ENCODE peak calls at places on chromosomes 6 and 20, in seven cellular contexts. One of them, this sample, is unnamed.

GRCh38 chr6:108002365-108003221 is 44.6 kb upstream of the SEC63 start:
- DNase-seq in colonic mucosa: peak; percentile 79
- DNase-seq in fibroblast of the aortic adventitia: no peak
- DNase-seq in cardiac fibroblast: no peak
- DNase-seq in left ventricle myocardium inferior: no peak
- DNase-seq in psoas muscle: no peak
- DNase-seq in heart right ventricle: no peak
- DNase-seq in this sample: peak; percentile 66

GRCh38 chr6:13272131-13273046 is 55.9 kb downstream of the TBC1D7 start:
- DNase-seq in cardiac fibroblast: no peak
- DNase-seq in fibroblast of the aortic adventitia: no peak
- DNase-seq in heart right ventricle: peak; percentile 29
- DNase-seq in colonic mucosa: peak; percentile 41
- DNase-seq in psoas muscle: peak; percentile 35
- DNase-seq in left ventricle myocardium inferior: peak; percentile 51
- DNase-seq in this sample: no peak

GRCh38 chr6:46269447-46270229 is 98.9 kb upstream of the ENPP5 start:
- DNase-seq in cardiac fibroblast: peak; percentile 9
- DNase-seq in left ventricle myocardium inferior: peak; percentile 57
- DNase-seq in psoas muscle: no peak
- DNase-seq in fibroblast of the aortic adventitia: no peak
- DNase-seq in colonic mucosa: no peak
- DNase-seq in heart right ventricle: peak; percentile 30
- DNase-seq in this sample: no peak

GRCh38 chr6:169271158-169271936 is 17.7 kb upstream of the THBS2 start:
- DNase-seq in heart right ventricle: no peak
- DNase-seq in colonic mucosa: no peak
- DNase-seq in fibroblast of the aortic adventitia: peak; percentile 35
- DNase-seq in left ventricle myocardium inferior: no peak
- DNase-seq in psoas muscle: no peak
- DNase-seq in cardiac fibroblast: no peak
- DNase-seq in this sample: no peak

GRCh38 chr20:37868998-37869861 is 33.7 kb upstream of the VSTM2L start:
- DNase-seq in colonic mucosa: no peak
- DNase-seq in cardiac fibroblast: no peak
- DNase-seq in fibroblast of the aortic adventitia: no peak
- DNase-seq in heart right ventricle: no peak
- DNase-seq in psoas muscle: no peak
- DNase-seq in left ventricle myocardium inferior: no peak
- DNase-seq in this sample: no peak

GRCh38 chr6:124780621-124781020 is 181.6 kb upstream of the RNF217 start:
- DNase-seq in left ventricle myocardium inferior: no peak
- DNase-seq in heart right ventricle: no peak
- DNase-seq in fibroblast of the aortic adventitia: no peak
- DNase-seq in psoas muscle: no peak
- DNase-seq in colonic mucosa: no peak
- DNase-seq in cardiac fibroblast: no peak
- DNase-seq in this sample: no peak

GRCh38 chr20:57713951-57714350 is 4.1 kb upstream of the PMEPA1 start:
- DNase-seq in heart right ventricle: no peak
- DNase-seq in cardiac fibroblast: no peak
- DNase-seq in left ventricle myocardium inferior: no peak
- DNase-seq in colonic mucosa: no peak
- DNase-seq in fibroblast of the aortic adventitia: no peak
- DNase-seq in psoas muscle: no peak
- DNase-seq in this sample: no peak

GRCh38 chr20:51563597-51564332 is 21.2 kb upstream of the NFATC2 start:
- DNase-seq in heart right ventricle: peak; percentile 73
- DNase-seq in left ventricle myocardium inferior: peak; percentile 67
- DNase-seq in cardiac fibroblast: peak; percentile 83
- DNase-seq in psoas muscle: peak; percentile 57
- DNase-seq in fibroblast of the aortic adventitia: peak; percentile 87
- DNase-seq in colonic mucosa: peak; percentile 56
- DNase-seq in this sample: peak; percentile 79

GRCh38 chr6:44524491-44525227 is 137.2 kb downstream of the CDC5L start:
- DNase-seq in psoas muscle: no peak
- DNase-seq in fibroblast of the aortic adventitia: no peak
- DNase-seq in left ventricle myocardium inferior: no peak
- DNase-seq in cardiac fibroblast: no peak
- DNase-seq in heart right ventricle: no peak
- DNase-seq in colonic mucosa: no peak
- DNase-seq in this sample: no peak

GRCh38 chr20:36653456-36653855 is 7.5 kb upstream of the SLA2 start:
- DNase-seq in heart right ventricle: no peak
- DNase-seq in psoas muscle: no peak
- DNase-seq in fibroblast of the aortic adventitia: no peak
- DNase-seq in cardiac fibroblast: no peak
- DNase-seq in left ventricle myocardium inferior: no peak
- DNase-seq in colonic mucosa: no peak
- DNase-seq in this sample: no peak

GRCh38 chr6:91449539-91449938 is 862.7 kb upstream of the MAP3K7 start:
- DNase-seq in psoas muscle: no peak
- DNase-seq in left ventricle myocardium inferior: no peak
- DNase-seq in fibroblast of the aortic adventitia: no peak
- DNase-seq in heart right ventricle: no peak
- DNase-seq in colonic mucosa: no peak
- DNase-seq in cardiac fibroblast: no peak
- DNase-seq in this sample: no peak

GRCh38 chr20:23198815-23199214 is 112.7 kb upstream of the CD93 start:
- DNase-seq in left ventricle myocardium inferior: no peak
- DNase-seq in colonic mucosa: no peak
- DNase-seq in heart right ventricle: no peak
- DNase-seq in cardiac fibroblast: no peak
- DNase-seq in psoas muscle: no peak
- DNase-seq in fibroblast of the aortic adventitia: no peak
- DNase-seq in this sample: no peak

GRCh38 chr20:23201658-23202057 is 115.5 kb upstream of the CD93 start:
- DNase-seq in left ventricle myocardium inferior: no peak
- DNase-seq in colonic mucosa: no peak
- DNase-seq in fibroblast of the aortic adventitia: no peak
- DNase-seq in heart right ventricle: no peak
- DNase-seq in psoas muscle: no peak
- DNase-seq in cardiac fibroblast: no peak
- DNase-seq in this sample: no peak

GRCh38 chr20:23200413-23200812 is 114.3 kb upstream of the CD93 start:
- DNase-seq in colonic mucosa: no peak
- DNase-seq in left ventricle myocardium inferior: no peak
- DNase-seq in fibroblast of the aortic adventitia: no peak
- DNase-seq in heart right ventricle: no peak
- DNase-seq in cardiac fibroblast: no peak
- DNase-seq in psoas muscle: no peak
- DNase-seq in this sample: no peak

GRCh38 chr20:23199356-23199755 is 113.2 kb upstream of the CD93 start:
- DNase-seq in heart right ventricle: no peak
- DNase-seq in fibroblast of the aortic adventitia: no peak
- DNase-seq in cardiac fibroblast: no peak
- DNase-seq in psoas muscle: no peak
- DNase-seq in colonic mucosa: no peak
- DNase-seq in left ventricle myocardium inferior: no peak
- DNase-seq in this sample: no peak

GRCh38 chr20:23200914-23201313 is 114.8 kb upstream of the CD93 start:
- DNase-seq in psoas muscle: peak; percentile 32
- DNase-seq in heart right ventricle: peak; percentile 48
- DNase-seq in fibroblast of the aortic adventitia: no peak
- DNase-seq in left ventricle myocardium inferior: no peak
- DNase-seq in cardiac fibroblast: peak; percentile 47
- DNase-seq in colonic mucosa: peak; percentile 28
- DNase-seq in this sample: peak; percentile 47
- TF ChIP-seq CTCF in psoas muscle: peak; percentile 54
- TF ChIP-seq CTCF in heart right ventricle: peak; percentile 52
- TF ChIP-seq CTCF in fibroblast of the aortic adventitia: peak; percentile 24
- TF ChIP-seq CTCF in left ventricle myocardium inferior: peak; percentile 56
- TF ChIP-seq CTCF in cardiac fibroblast: peak; percentile 42
- TF ChIP-seq CTCF in colonic mucosa: peak; percentile 33
- TF ChIP-seq CTCF in this sample: no peak

GRCh38 chr6:84514089-84514971 is 250.1 kb downstream of the TBX18 start:
- DNase-seq in psoas muscle: no peak
- DNase-seq in colonic mucosa: no peak
- DNase-seq in heart right ventricle: no peak
- DNase-seq in fibroblast of the aortic adventitia: no peak
- DNase-seq in cardiac fibroblast: no peak
- DNase-seq in left ventricle myocardium inferior: no peak
- DNase-seq in this sample: no peak
- TF ChIP-seq CTCF in psoas muscle: no peak
- TF ChIP-seq CTCF in colonic mucosa: no peak
- TF ChIP-seq CTCF in heart right ventricle: no peak
- TF ChIP-seq CTCF in fibroblast of the aortic adventitia: peak; percentile 27
- TF ChIP-seq CTCF in cardiac fibroblast: no peak
- TF ChIP-seq CTCF in left ventricle myocardium inferior: no peak
- TF ChIP-seq CTCF in this sample: no peak

DNA sequence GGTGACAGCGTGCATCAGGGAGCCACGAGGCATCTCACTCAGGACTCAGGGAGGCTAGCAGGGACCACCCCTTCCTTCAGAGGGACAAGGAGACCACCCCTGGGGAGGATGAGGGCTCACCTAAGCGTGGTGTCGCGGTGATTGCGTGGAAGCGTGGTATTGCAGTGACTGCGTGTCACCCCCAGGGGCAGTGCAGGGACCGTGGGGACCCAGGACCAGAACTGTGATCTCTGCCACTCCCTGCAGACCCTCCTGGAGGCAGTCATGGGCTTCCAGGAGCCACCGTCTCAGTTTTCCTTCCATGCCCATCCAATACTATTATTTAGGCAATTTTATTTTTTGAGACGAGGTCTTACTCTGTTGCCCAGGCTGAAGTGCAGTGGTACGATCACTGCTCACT is 147.1 kb downstream of the TAF4 start:
- DNase-seq in heart right ventricle: no peak
- DNase-seq in colonic mucosa: no peak
- DNase-seq in psoas muscle: no peak
- DNase-seq in left ventricle myocardium inferior: no peak
- DNase-seq in cardiac fibroblast: no peak
- DNase-seq in fibroblast of the aortic adventitia: no peak
- DNase-seq in this sample: no peak
- TF ChIP-seq CTCF in heart right ventricle: no peak
- TF ChIP-seq CTCF in colonic mucosa: no peak
- TF ChIP-seq CTCF in psoas muscle: no peak
- TF ChIP-seq CTCF in left ventricle myocardium inferior: no peak
- TF ChIP-seq CTCF in cardiac fibroblast: no peak
- TF ChIP-seq CTCF in fibroblast of the aortic adventitia: no peak
- TF ChIP-seq CTCF in this sample: no peak

DNA sequence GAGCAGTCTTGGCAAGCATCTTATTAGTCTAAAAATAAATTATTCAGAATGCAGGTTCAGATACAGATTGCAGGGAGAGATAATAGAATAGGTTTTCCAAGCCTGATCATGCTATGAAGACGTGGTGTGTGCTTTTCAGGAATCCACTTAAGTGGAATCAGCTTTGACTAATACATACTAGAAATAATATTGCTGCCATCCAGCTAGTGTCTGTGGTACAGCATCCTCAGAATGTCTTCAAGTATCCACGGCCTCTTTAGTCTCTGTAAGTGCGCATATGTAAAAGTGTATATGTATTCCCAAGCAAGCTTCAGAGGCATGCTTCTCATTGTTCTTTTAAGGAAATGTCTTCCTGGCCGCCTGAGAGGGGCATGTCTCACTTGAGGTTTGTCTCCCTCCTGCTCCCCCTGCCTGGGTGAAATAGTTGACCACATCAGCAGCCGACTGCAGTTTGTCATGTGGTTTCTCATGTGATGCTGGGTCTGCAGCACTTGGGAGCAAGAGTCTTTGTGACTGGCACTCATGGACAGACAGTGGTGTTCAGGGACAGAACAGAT is 150.9 kb downstream of the PRL start:
- DNase-seq in colonic mucosa: peak; percentile 26
- DNase-seq in heart right ventricle: peak; percentile 37
- DNase-seq in cardiac fibroblast: peak; percentile 63
- DNase-seq in left ventricle myocardium inferior: no peak
- DNase-seq in psoas muscle: no peak
- DNase-seq in fibroblast of the aortic adventitia: peak; percentile 83
- DNase-seq in this sample: no peak
- TF ChIP-seq CTCF in colonic mucosa: no peak
- TF ChIP-seq CTCF in heart right ventricle: peak; percentile 62
- TF ChIP-seq CTCF in cardiac fibroblast: no peak
- TF ChIP-seq CTCF in left ventricle myocardium inferior: peak; percentile 44
- TF ChIP-seq CTCF in psoas muscle: no peak
- TF ChIP-seq CTCF in fibroblast of the aortic adventitia: peak; percentile 45
- TF ChIP-seq CTCF in this sample: no peak

GRCh38 chr6:103124471-103124870 is 1731.0 kb downstream of the GRIK2 start:
- DNase-seq in psoas muscle: no peak
- DNase-seq in cardiac fibroblast: no peak
- DNase-seq in heart right ventricle: no peak
- DNase-seq in colonic mucosa: no peak
- DNase-seq in left ventricle myocardium inferior: no peak
- DNase-seq in fibroblast of the aortic adventitia: no peak
- DNase-seq in this sample: no peak

DNA sequence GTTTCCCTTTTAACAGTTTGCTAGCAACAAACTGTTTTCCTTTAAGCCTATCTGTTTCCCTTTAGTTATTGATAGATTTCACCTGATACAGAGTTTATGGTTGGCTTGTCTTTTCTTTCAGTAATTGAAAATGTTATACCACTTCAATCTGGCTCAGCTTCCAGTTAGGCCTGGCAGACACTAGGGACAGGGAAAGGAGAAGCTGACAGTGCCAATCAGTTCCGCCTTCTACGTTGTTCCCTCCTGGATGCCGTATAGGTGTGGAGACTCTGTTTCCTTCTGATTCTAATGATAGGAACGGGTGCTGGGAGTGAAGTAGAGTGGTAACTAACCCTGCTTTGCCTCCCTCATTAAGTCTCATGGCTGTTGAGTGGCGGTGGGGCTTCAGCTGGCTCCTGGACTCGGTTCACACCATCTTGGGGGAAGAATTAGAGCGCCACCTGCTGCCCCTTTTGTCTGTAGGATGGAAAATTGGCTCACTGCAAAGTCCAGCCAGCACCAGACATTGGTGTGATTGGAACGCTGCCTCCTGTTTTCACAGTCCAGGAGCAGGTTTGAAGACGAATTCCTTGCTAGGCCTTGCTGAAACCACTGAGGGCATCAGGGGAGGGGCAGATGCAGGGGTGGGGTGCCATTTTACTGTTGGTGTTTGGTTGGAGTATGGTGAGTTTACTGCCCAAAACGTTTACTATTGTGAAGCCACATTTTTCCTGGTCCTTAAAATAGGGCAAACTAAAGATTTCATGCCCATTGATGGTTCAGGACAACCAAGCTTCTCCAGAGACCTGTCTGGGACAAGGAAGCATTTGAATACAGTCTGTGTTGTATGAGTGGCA is 1729.5 kb downstream of the GRIK2 start:
- DNase-seq in fibroblast of the aortic adventitia: peak; percentile 6
- DNase-seq in heart right ventricle: peak; percentile 16
- DNase-seq in cardiac fibroblast: peak; percentile 25
- DNase-seq in left ventricle myocardium inferior: no peak
- DNase-seq in colonic mucosa: peak; percentile 39
- DNase-seq in psoas muscle: no peak
- DNase-seq in this sample: peak; percentile 79
- TF ChIP-seq CTCF in fibroblast of the aortic adventitia: no peak
- TF ChIP-seq CTCF in heart right ventricle: peak; percentile 31
- TF ChIP-seq CTCF in cardiac fibroblast: peak; percentile 14
- TF ChIP-seq CTCF in left ventricle myocardium inferior: peak; percentile 39
- TF ChIP-seq CTCF in colonic mucosa: no peak
- TF ChIP-seq CTCF in psoas muscle: no peak
- TF ChIP-seq CTCF in this sample: peak; percentile 68

GRCh38 chr6:77624468-77624867 is 28.4 kb upstream of the MEI4 start:
- DNase-seq in left ventricle myocardium inferior: no peak
- DNase-seq in heart right ventricle: no peak
- DNase-seq in fibroblast of the aortic adventitia: no peak
- DNase-seq in cardiac fibroblast: no peak
- DNase-seq in psoas muscle: no peak
- DNase-seq in colonic mucosa: no peak
- DNase-seq in this sample: no peak

GRCh38 chr6:77619114-77619513 is 33.7 kb upstream of the MEI4 start:
- DNase-seq in colonic mucosa: no peak
- DNase-seq in psoas muscle: no peak
- DNase-seq in heart right ventricle: no peak
- DNase-seq in fibroblast of the aortic adventitia: no peak
- DNase-seq in cardiac fibroblast: no peak
- DNase-seq in left ventricle myocardium inferior: no peak
- DNase-seq in this sample: no peak

GRCh38 chr6:77620290-77620882 is 32.5 kb upstream of the MEI4 start:
- DNase-seq in colonic mucosa: peak; percentile 17
- DNase-seq in fibroblast of the aortic adventitia: no peak
- DNase-seq in cardiac fibroblast: peak; percentile 16
- DNase-seq in left ventricle myocardium inferior: no peak
- DNase-seq in heart right ventricle: no peak
- DNase-seq in psoas muscle: no peak
- DNase-seq in this sample: peak; percentile 41
- TF ChIP-seq CTCF in colonic mucosa: peak; percentile 49
- TF ChIP-seq CTCF in fibroblast of the aortic adventitia: no peak
- TF ChIP-seq CTCF in cardiac fibroblast: peak; percentile 51
- TF ChIP-seq CTCF in left ventricle myocardium inferior: peak; percentile 40
- TF ChIP-seq CTCF in heart right ventricle: no peak
- TF ChIP-seq CTCF in psoas muscle: no peak
- TF ChIP-seq CTCF in this sample: no peak

This sample was measured in Calu3.